ENCODE peak calls at places on chromosomes 7 and 10, in eight cellular contexts. O is PC-9, S is left lung, X is lower lobe of right lung, A is OCI-LY7, C is heart left ventricle, I is left ventricle myocardium inferior, B is neural progenitor cell. T is an unnamed sample.
A peak's percentile ranks its signal among the peaks of the same experiment; 100 is the strongest.

GRCh38 chr7:43015301-43015700 is 83.1 kb downstream of the MRPL32 start:
- DNase-seq in O (no peak), S (no peak), X (no peak), A (no peak), C (no peak), I (no peak), B (peak; percentile 73), T (no peak)

GRCh38 chr7:129993275-129993674 is 40.5 kb upstream of the UBE2H start:
- DNase-seq in O (no peak), S (no peak), X (no peak), A (no peak), C (no peak), I (no peak), B (no peak), T (peak; percentile 12)

GRCh38 chr7:99193527-99194214 is 14.2 kb downstream of the KPNA7 start:
- DNase-seq in O (peak; percentile 39), S (no peak), X (no peak), A (no peak), C (no peak), I (no peak), B (no peak), T (no peak)

GRCh38 chr10:59578013-59578412 is 131.6 kb downstream of the SLC16A9 start:
- DNase-seq in O (no peak), S (no peak), X (no peak), A (no peak), C (no peak), I (no peak), B (no peak), T (no peak)

GRCh38 chr7:149827089-149827981 is 10.8 kb upstream of the ZNF862 start:
- DNase-seq in O (no peak), S (peak; percentile 16), X (peak; percentile 39), A (no peak), C (no peak), I (peak; percentile 9), B (no peak), T (no peak)

GRCh38 chr7:123580406-123581161 is 21.0 kb upstream of the ASB15 start:
- DNase-seq in O (peak; percentile 36), S (no peak), X (no peak), A (peak; percentile 32), C (no peak), I (no peak), B (peak; percentile 67), T (peak; percentile 15)

GRCh38 chr7:45183711-45184210 is 26.2 kb downstream of the RAMP3 start:
- DNase-seq in O (no peak), S (peak; percentile 23), X (peak; percentile 26), A (no peak), C (no peak), I (no peak), B (no peak), T (no peak)

GRCh38 chr10:112973805-112974204 is 23.8 kb downstream of the TCF7L2 start:
- DNase-seq in O (no peak), S (no peak), X (no peak), A (no peak), C (no peak), I (no peak), B (no peak), T (no peak)

GRCh38 chr7:74417419-74417971 is 36.2 kb upstream of the GTF2IRD1 start:
- DNase-seq in O (peak; percentile 44), S (peak; percentile 75), X (peak; percentile 73), A (peak; percentile 62), C (peak; percentile 66), I (peak; percentile 58), B (peak; percentile 82), T (peak; percentile 72)

GRCh38 chr10:97454330-97455036 is 8.5 kb downstream of the ZDHHC16 start:
- DNase-seq in O (no peak), S (no peak), X (no peak), A (no peak), C (no peak), I (no peak), B (no peak), T (peak; percentile 61)

DNA sequence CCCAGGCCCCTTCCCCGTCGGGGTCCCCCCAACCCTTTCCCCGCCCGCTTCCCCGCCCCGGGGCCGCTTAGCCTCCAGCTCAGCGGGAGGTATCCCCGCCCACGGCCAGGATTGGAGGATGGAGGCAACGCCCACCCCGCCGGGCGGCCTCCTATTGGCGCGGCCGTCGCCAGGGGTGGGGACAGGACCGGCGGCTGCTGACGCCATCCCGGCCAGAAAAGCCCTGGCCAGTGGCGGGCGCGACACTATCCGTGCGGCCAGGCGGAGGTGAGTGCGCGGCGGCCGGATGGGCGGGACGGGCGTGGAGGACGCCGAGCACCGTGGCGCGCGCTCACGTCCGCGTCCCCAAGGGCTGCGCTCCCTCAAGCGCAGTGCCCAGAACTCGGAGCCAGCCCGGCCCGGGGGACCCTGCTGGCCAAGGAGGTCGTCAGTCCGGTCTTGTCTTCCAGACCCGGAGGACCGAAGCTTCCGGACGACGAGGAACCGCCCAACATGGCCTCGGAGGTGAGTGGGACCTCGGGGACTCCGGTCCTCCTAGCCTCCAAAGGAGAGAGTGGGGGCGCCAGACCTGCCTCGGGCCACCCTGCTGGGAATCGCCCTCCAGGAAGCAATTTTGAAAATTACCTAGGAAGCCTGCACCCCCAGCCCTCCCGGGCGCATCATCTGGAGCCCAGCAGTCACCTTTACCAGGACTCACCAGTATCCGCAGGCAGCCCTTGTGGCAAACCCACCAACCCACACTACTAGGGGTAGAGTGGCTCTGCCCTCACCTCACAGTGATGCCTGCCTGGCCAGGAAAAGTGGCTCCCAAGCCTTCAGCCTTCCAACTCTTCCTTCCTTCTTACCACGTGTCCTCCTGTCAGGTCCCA is at the start of gene ASL:
- DNase-seq in O (peak; percentile 80), S (peak; percentile 95), X (peak; percentile 96), A (peak; percentile 92), C (peak; percentile 94), I (peak; percentile 95), B (peak; percentile 98), T (peak; percentile 96)
- TF ChIP-seq CTCF in O (no peak), S (no peak), X (no peak), A (peak; percentile 51), C (no peak), I (peak; percentile 6), B (no peak), T (no peak)

DNA sequence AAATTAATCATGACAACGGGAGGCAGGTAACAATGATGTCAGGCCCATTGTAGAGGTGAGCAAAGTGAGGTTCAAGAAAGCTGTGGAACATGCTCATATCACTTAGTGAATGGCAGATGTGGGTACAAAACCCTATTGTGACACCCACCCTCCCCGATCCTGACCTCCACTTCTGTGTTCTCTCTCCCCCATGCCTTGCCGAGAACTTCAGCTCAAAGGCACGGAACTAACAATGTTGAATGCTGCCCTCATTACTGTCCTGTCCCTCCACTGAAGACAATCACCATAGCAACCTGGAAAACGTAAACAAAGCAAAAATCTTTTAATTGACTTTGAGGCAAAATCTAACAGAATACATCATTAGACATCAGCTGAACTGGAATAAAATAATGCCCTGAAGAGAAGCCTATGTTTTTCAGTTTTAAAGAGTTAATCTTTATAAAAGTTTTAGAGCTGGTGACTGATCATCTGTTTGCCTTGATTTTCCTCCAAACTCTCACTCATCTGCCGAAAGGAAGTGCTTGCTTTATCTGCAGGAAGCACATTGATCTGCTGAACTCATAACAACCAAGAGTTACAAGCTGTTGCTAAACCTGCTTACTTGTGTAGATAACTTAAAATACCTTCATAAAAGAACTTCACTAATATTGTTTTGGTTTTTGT is 133.6 kb downstream of the CUBN start:
- DNase-seq in O (no peak), S (no peak), X (no peak), A (no peak), C (peak; percentile 26), I (no peak), B (peak; percentile 34), T (no peak)
- H3K27ac ChIP-seq in O (no peak overlapping the region), S (peak overlapping the region; percentile 67), X (peak overlapping the region; percentile 69), A (no peak overlapping the region), C (peak overlapping the region; percentile 59), I (peak overlapping the region; percentile 78), B (no peak overlapping the region), T (peak overlapping the region; percentile 37)

DNA sequence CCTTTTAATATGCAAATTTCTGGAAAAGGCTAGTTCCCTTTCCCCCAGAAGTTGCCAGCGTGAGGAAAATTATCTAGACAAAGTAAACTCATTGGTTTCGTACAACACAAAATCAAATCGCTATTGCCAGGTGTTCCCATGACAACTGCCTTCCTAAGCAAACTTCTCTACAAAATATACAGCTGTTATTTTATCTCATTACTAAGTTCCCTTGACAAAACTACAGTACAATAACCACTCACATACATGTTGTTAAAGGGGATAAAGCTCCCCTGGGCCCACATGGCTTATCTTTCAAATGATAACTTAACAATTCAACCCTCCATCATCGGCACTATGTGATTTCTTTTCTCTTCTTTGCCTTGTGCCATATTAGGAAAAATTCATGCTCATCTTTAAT is 374.5 kb upstream of the AKR1E2 start:
- DNase-seq in O (no peak), S (no peak), X (no peak), A (no peak), C (no peak), I (no peak), B (no peak), T (no peak)
- H3K4me3 ChIP-seq in O (no peak overlapping the region), S (no peak overlapping the region), X (no peak overlapping the region), A (no peak overlapping the region), C (no peak overlapping the region), I (no peak overlapping the region), B (no peak overlapping the region), T (no peak overlapping the region)

DNA sequence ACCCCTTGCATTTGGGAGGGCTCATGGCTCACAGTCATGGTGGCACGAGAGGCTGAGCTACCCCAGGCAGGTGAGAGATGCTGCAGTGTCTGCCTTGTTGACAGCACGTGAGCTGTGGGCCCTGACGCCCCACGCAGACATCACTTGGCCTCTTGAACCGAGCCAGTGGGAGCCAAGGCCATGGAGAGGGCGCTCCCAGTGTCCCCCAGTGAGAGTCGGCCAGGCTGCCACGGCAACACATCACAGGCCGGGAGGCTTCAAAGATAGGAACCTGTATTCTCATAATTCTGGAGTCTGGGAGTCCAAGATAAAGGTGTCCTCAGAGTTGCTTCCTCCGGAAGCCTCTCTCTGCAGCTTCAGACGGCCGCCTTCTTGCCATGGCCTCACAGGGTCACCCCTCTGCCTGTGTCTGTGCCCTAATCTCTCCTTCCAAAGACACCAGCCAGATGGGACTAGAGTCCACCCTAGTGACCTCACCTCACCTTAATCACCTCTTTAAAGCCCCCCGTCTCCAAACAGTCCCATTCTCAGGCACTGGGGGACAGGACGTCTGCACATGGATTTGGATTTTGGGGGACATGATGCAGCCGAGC is 119.6 kb downstream of the KLF6 start:
- DNase-seq in O (no peak), S (no peak), X (no peak), A (no peak), C (no peak), I (no peak), B (no peak), T (no peak)
- TF ChIP-seq CTCF in O (no peak), S (no peak), X (no peak), A (no peak), C (no peak), I (no peak), B (no peak), T (no peak)

DNA sequence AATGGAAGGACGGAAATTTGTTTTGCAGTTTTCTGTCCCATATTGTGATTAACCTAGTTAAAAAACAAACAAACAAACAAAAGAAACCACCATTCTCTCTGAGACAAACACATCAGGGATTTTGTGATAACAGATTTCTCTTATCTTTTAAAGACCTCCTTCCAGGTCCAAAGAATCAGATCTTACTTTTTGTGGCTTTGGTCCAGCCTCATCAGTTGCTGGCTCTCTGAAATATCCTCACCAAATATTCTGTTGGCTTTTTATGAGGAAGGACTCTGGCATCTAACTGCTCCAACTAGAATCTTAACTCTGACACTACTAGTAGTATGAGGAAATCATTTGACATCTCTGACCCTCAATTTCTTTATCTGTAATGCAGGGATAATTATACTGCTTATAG is 4.8 kb downstream of the FAM204A start:
- DNase-seq in O (no peak), S (no peak), X (no peak), A (no peak), C (no peak), I (no peak), B (no peak), T (no peak)
- H3K27ac ChIP-seq in O (no peak overlapping the region), S (no peak overlapping the region), X (no peak overlapping the region), A (no peak overlapping the region), C (no peak overlapping the region), I (no peak overlapping the region), B (no peak overlapping the region), T (no peak overlapping the region)

GRCh38 chr7:56053379-56053778 is 1.8 kb downstream of the CCT6A start:
- DNase-seq in O (no peak), S (no peak), X (no peak), A (no peak), C (no peak), I (no peak), B (no peak), T (no peak)
- H3K4me3 ChIP-seq in O (peak overlapping the region; percentile 97), S (no peak overlapping the region), X (no peak overlapping the region), A (peak overlapping the region; percentile 100), C (no peak overlapping the region), I (no peak overlapping the region), B (peak overlapping the region; percentile 76), T (no peak overlapping the region)

T was measured in thyroid gland.